ENCODE peak calls at places on chromosomes 2 and 18, in four cellular contexts. B is adrenal gland; O is CD4-positive, alpha-beta T cell; A is IMR-90. C is an unnamed sample.
A peak's percentile ranks its signal among the peaks of the same experiment; 100 is the strongest.

GRCh38 chr2:196088209-196088608 is 19.6 kb upstream of the DNAH7 start:
- DNase-seq in O (no peak), A (peak; percentile 45), B (no peak), C (no peak)

GRCh38 chr2:27627963-27628766 is 647 bp downstream of the CCDC121 start:
- DNase-seq in B (peak; percentile 42), O (no peak), A (peak; percentile 96), C (no peak)

GRCh38 chr2:219060821-219061791 is at the start of gene IHH:
- DNase-seq in O (no peak), B (no peak), A (no peak), C (peak; percentile 40)

GRCh38 chr2:10393648-10393982 is 54.5 kb downstream of the ODC1 start:
- DNase-seq in A (no peak), B (no peak), O (no peak), C (no peak)

GRCh38 chr2:6665093-6665721 is 200.5 kb downstream of the CMPK2 start:
- DNase-seq in O (no peak), B (no peak), A (no peak), C (no peak)

GRCh38 chr2:136765736-136766323 is 485 bp downstream of the THSD7B start:
- DNase-seq in B (no peak), O (no peak), A (no peak), C (peak; percentile 15)

GRCh38 chr2:188695953-188696352 is 278.2 kb upstream of the COL3A1 start:
- DNase-seq in O (no peak), B (no peak), A (peak; percentile 82), C (no peak)

GRCh38 chr2:72951303-72952095 is 34.2 kb downstream of the EMX1 start:
- DNase-seq in A (no peak), O (no peak), B (no peak), C (no peak)

GRCh38 chr18:57776767-57777166 is 26.3 kb downstream of the ATP8B1 start:
- DNase-seq in A (no peak), B (no peak), O (no peak), C (peak; percentile 55)

GRCh38 chr18:10049721-10050120 is 135.9 kb downstream of the VAPA start:
- DNase-seq in A (peak; percentile 61), B (no peak), O (no peak), C (no peak)

GRCh38 chr2:182766626-182767025 is 50.6 kb downstream of the DNAJC10 start:
- DNase-seq in A (no peak), O (no peak), B (no peak), C (peak; percentile 68)

GRCh38 chr2:189657867-189658266 is 3.4 kb upstream of the ASNSD1 start:
- DNase-seq in B (no peak), A (peak; percentile 74), O (peak; percentile 47), C (no peak)

GRCh38 chr2:6602471-6602870 is 263.2 kb downstream of the CMPK2 start:
- DNase-seq in B (no peak), O (no peak), A (peak; percentile 2), C (no peak)

GRCh38 chr2:204205548-204205947 is 269.0 kb downstream of the ICOS start:
- DNase-seq in O (no peak), A (no peak), B (no peak), C (peak; percentile 91)

GRCh38 chr2:20613342-20613916 is 37.5 kb downstream of the HS1BP3 start:
- DNase-seq in B (no peak), A (no peak), O (no peak), C (peak; percentile 6)

GRCh38 chr2:187499941-187500532 is 52.0 kb upstream of the CALCRL start:
- DNase-seq in B (peak; percentile 69), A (peak; percentile 66), O (no peak), C (peak; percentile 55)

GRCh38 chr2:220053919-220054318 is 426.5 kb downstream of the SLC4A3 start:
- DNase-seq in O (no peak), B (no peak), A (peak; percentile 19), C (no peak)

GRCh38 chr2:241064008-241064801 is 37.9 kb downstream of the MTERF4 start:
- DNase-seq in O (peak; percentile 54), B (peak; percentile 45), A (no peak), C (no peak)

GRCh38 chr2:222960126-222960525 is 91.9 kb upstream of the KCNE4 start:
- DNase-seq in B (no peak), O (no peak), A (peak; percentile 76), C (no peak)

GRCh38 chr2:222964632-222965031 is 87.4 kb upstream of the KCNE4 start:
- DNase-seq in A (no peak), B (no peak), O (no peak), C (no peak)

DNA sequence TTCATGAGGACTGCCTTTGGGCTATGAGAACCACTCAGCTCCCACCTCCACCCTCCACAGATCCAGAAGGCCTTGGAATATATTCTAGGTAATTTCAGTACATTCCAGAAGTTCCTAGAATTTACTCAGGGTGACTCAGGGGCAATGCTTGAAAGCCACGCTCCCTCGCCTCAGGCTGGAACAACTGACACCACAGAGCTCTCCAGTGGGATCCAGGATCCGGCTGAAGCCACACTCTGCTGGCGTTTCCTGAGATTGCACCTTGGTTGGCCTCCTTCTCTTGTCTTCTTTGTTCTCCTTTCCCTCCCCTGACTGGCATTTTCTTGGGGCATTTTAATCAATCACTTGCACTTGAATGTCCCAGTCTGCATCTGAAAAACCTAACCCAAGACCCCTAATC is 92.6 kb upstream of the KCNE4 start:
- DNase-seq in B (no peak), O (no peak), A (peak; percentile 87), C (no peak)
- TF ChIP-seq CTCF in B (no peak), O (no peak), A (peak; percentile 55), C (peak; percentile 14)

DNA sequence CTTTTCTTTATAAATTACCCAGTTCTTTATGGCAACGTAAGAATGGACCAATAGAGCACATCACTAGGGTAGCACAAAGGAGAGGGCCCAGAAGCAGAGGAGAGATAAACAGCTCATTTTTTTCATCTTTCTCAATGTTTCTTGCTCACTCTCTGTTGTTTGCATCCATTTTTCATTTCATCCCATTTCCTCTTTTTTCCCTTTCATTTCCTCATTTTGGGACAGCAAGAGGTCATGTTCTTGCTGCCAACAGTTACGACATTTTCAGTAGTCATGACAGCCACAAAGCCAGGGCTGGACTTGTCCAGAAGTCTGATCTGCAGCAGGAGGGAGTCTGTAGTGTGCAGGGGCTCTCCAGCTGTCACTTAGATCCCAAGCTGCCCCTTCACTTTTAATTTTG is 52.7 kb upstream of the CYP1B1 start:
- DNase-seq in B (peak; percentile 52), A (no peak), O (no peak), C (no peak)
- H3K27ac ChIP-seq in B (peak overlapping the region; percentile 31), A (no peak overlapping the region), O (no peak overlapping the region), C (no peak overlapping the region)

GRCh38 chr2:172062402-172063004 is 22.8 kb upstream of the DLX1 start:
- DNase-seq in B (no peak), A (no peak), O (no peak), C (no peak)
- TF ChIP-seq CTCF in B (no peak), A (no peak), O (no peak), C (no peak)

DNA sequence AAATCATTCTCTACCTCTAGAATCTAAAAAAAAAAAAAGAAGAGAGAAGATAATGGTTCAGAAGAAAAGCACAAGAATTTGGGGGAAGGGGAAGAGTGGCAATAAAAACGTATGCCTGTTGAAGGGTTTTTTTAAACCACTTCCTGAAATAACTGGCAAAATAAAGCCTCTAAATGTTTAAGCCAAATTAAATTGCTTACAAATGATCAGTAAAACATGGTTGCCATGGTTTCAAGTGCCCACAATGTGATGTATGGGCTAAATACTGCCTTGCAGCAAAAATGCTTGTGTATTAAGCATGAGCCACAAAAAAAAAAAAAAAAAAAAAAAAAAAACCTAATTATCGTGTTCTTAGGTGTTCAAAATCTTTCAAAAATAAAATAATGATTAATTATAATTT is 60.8 kb downstream of the RBM43 start:
- DNase-seq in B (no peak), O (no peak), A (no peak), C (no peak)
- H3K27ac ChIP-seq in B (no peak overlapping the region), O (no peak overlapping the region), A (no peak overlapping the region), C (no peak overlapping the region)

GRCh38 chr18:71426441-71426840 is 1117.7 kb downstream of the CBLN2 start:
- DNase-seq in O (no peak), A (no peak), B (no peak), C (no peak)
- TF ChIP-seq CTCF in O (no peak), A (no peak), B (no peak), C (no peak)